ENCODE peak calls at places on chromosome 5, in eight cellular contexts. One of them, this sample, is unnamed.

GRCh38 chr5:59360130-59360555 is 533.4 kb downstream of the PDE4D start:
- DNase-seq in HL-60: no peak
- DNase-seq in right atrium auricular region: no peak
- DNase-seq in A549: peak; percentile 84
- DNase-seq in tibial artery: no peak
- DNase-seq in body of pancreas: no peak
- DNase-seq in kidney epithelial cell: no peak
- DNase-seq in vagina: no peak
- DNase-seq in this sample: no peak

GRCh38 chr5:14097998-14098471 is 45.1 kb upstream of the TRIO start:
- DNase-seq in HL-60: no peak
- DNase-seq in right atrium auricular region: no peak
- DNase-seq in A549: no peak
- DNase-seq in tibial artery: no peak
- DNase-seq in body of pancreas: no peak
- DNase-seq in kidney epithelial cell: no peak
- DNase-seq in vagina: no peak
- DNase-seq in this sample: peak; percentile 91

GRCh38 chr5:53942724-53943123 is 367.6 kb downstream of the ARL15 start:
- DNase-seq in HL-60: no peak
- DNase-seq in right atrium auricular region: peak; percentile 62
- DNase-seq in A549: peak; percentile 19
- DNase-seq in tibial artery: no peak
- DNase-seq in body of pancreas: peak; percentile 3
- DNase-seq in kidney epithelial cell: no peak
- DNase-seq in vagina: no peak
- DNase-seq in this sample: no peak

GRCh38 chr5:80249876-80250275 is 6.0 kb downstream of the SERINC5 start:
- DNase-seq in HL-60: no peak
- DNase-seq in right atrium auricular region: no peak
- DNase-seq in A549: no peak
- DNase-seq in tibial artery: no peak
- DNase-seq in body of pancreas: no peak
- DNase-seq in kidney epithelial cell: no peak
- DNase-seq in vagina: no peak
- DNase-seq in this sample: no peak

GRCh38 chr5:154242964-154243376 is 52.4 kb downstream of the GALNT10 start:
- DNase-seq in HL-60: no peak
- DNase-seq in right atrium auricular region: no peak
- DNase-seq in A549: no peak
- DNase-seq in tibial artery: no peak
- DNase-seq in body of pancreas: no peak
- DNase-seq in kidney epithelial cell: no peak
- DNase-seq in vagina: no peak
- DNase-seq in this sample: no peak

GRCh38 chr5:119743927-119744326 is 114.6 kb downstream of the FAM170A start:
- DNase-seq in HL-60: peak; percentile 0
- DNase-seq in right atrium auricular region: no peak
- DNase-seq in A549: peak; percentile 65
- DNase-seq in tibial artery: no peak
- DNase-seq in body of pancreas: peak; percentile 52
- DNase-seq in kidney epithelial cell: peak; percentile 4
- DNase-seq in vagina: no peak
- DNase-seq in this sample: no peak

GRCh38 chr5:73994963-73995362 is 369.0 kb downstream of the ARHGEF28 start:
- DNase-seq in HL-60: no peak
- DNase-seq in right atrium auricular region: no peak
- DNase-seq in A549: no peak
- DNase-seq in tibial artery: no peak
- DNase-seq in body of pancreas: no peak
- DNase-seq in kidney epithelial cell: no peak
- DNase-seq in vagina: no peak
- DNase-seq in this sample: no peak

GRCh38 chr5:113058706-113059226 is 82.2 kb downstream of the DCP2 start:
- DNase-seq in HL-60: no peak
- DNase-seq in right atrium auricular region: no peak
- DNase-seq in A549: no peak
- DNase-seq in tibial artery: no peak
- DNase-seq in body of pancreas: no peak
- DNase-seq in kidney epithelial cell: no peak
- DNase-seq in vagina: no peak
- DNase-seq in this sample: no peak

GRCh38 chr5:174612686-174613085 is 111.7 kb upstream of the MSX2 start:
- DNase-seq in HL-60: no peak
- DNase-seq in right atrium auricular region: no peak
- DNase-seq in A549: peak; percentile 66
- DNase-seq in tibial artery: no peak
- DNase-seq in body of pancreas: no peak
- DNase-seq in kidney epithelial cell: no peak
- DNase-seq in vagina: no peak
- DNase-seq in this sample: no peak

GRCh38 chr5:1547655-1548054 is 23.9 kb upstream of the LPCAT1 start:
- DNase-seq in HL-60: no peak
- DNase-seq in right atrium auricular region: peak; percentile 26
- DNase-seq in A549: no peak
- DNase-seq in tibial artery: no peak
- DNase-seq in body of pancreas: no peak
- DNase-seq in kidney epithelial cell: no peak
- DNase-seq in vagina: peak; percentile 70
- DNase-seq in this sample: no peak

GRCh38 chr5:149201121-149201637 is 59.9 kb downstream of the ABLIM3 start:
- DNase-seq in HL-60: no peak
- DNase-seq in right atrium auricular region: no peak
- DNase-seq in A549: no peak
- DNase-seq in tibial artery: no peak
- DNase-seq in body of pancreas: no peak
- DNase-seq in kidney epithelial cell: no peak
- DNase-seq in vagina: no peak
- DNase-seq in this sample: no peak

GRCh38 chr5:97840643-97841042 is 657.6 kb upstream of the RIOK2 start:
- DNase-seq in HL-60: no peak
- DNase-seq in right atrium auricular region: no peak
- DNase-seq in A549: no peak
- DNase-seq in tibial artery: no peak
- DNase-seq in body of pancreas: no peak
- DNase-seq in kidney epithelial cell: no peak
- DNase-seq in vagina: no peak
- DNase-seq in this sample: no peak

GRCh38 chr5:446864-447263 is 3.9 kb downstream of the EXOC3 start:
- DNase-seq in HL-60: peak; percentile 35
- DNase-seq in right atrium auricular region: no peak
- DNase-seq in A549: peak; percentile 60
- DNase-seq in tibial artery: no peak
- DNase-seq in body of pancreas: no peak
- DNase-seq in kidney epithelial cell: no peak
- DNase-seq in vagina: no peak
- DNase-seq in this sample: no peak

GRCh38 chr5:102778478-102778877 is 23.4 kb downstream of the PAM start:
- DNase-seq in HL-60: no peak
- DNase-seq in right atrium auricular region: no peak
- DNase-seq in A549: no peak
- DNase-seq in tibial artery: no peak
- DNase-seq in body of pancreas: no peak
- DNase-seq in kidney epithelial cell: no peak
- DNase-seq in vagina: no peak
- DNase-seq in this sample: peak; percentile 74

GRCh38 chr5:176410486-176411180 is 5.7 kb downstream of the CLTB start:
- DNase-seq in HL-60: no peak
- DNase-seq in right atrium auricular region: no peak
- DNase-seq in A549: no peak
- DNase-seq in tibial artery: peak; percentile 39
- DNase-seq in body of pancreas: no peak
- DNase-seq in kidney epithelial cell: no peak
- DNase-seq in vagina: no peak
- DNase-seq in this sample: no peak

GRCh38 chr5:141155540-141156374 is 5.9 kb downstream of the PCDHB6 start:
- DNase-seq in HL-60: no peak
- DNase-seq in right atrium auricular region: no peak
- DNase-seq in A549: peak; percentile 29
- DNase-seq in tibial artery: no peak
- DNase-seq in body of pancreas: no peak
- DNase-seq in kidney epithelial cell: no peak
- DNase-seq in vagina: no peak
- DNase-seq in this sample: no peak

GRCh38 chr5:16733597-16733996 is 116.8 kb upstream of the RETREG1 start:
- DNase-seq in HL-60: no peak
- DNase-seq in right atrium auricular region: no peak
- DNase-seq in A549: no peak
- DNase-seq in tibial artery: no peak
- DNase-seq in body of pancreas: no peak
- DNase-seq in kidney epithelial cell: no peak
- DNase-seq in vagina: no peak
- DNase-seq in this sample: no peak

GRCh38 chr5:52783226-52783959 is 4.3 kb upstream of the ITGA1 start:
- DNase-seq in HL-60: no peak
- DNase-seq in right atrium auricular region: no peak
- DNase-seq in A549: no peak
- DNase-seq in tibial artery: peak; percentile 85
- DNase-seq in body of pancreas: no peak
- DNase-seq in kidney epithelial cell: no peak
- DNase-seq in vagina: no peak
- DNase-seq in this sample: no peak

GRCh38 chr5:170627271-170627670 is 123.5 kb downstream of the KCNIP1 start:
- DNase-seq in HL-60: no peak
- DNase-seq in right atrium auricular region: no peak
- DNase-seq in A549: no peak
- DNase-seq in tibial artery: peak; percentile 38
- DNase-seq in body of pancreas: no peak
- DNase-seq in kidney epithelial cell: no peak
- DNase-seq in vagina: no peak
- DNase-seq in this sample: no peak

DNA sequence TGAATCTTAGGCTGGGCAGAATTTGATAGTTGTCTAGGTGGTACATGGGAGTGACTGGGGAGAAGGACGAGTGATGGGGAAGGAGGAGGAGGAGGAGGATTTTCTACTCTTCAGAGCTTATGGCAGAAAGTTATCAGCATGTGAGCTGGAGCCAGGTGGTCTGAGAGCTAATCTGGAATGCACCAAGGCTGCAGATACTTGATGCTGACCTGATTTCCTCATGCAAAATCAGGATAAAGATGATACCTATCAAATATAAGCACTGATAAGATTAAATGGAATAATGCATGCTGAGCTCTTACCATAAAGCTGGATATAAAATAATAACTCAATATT is 250.4 kb downstream of the SEMA5A start:
- DNase-seq in HL-60: no peak
- DNase-seq in right atrium auricular region: no peak
- DNase-seq in A549: no peak
- DNase-seq in tibial artery: no peak
- DNase-seq in body of pancreas: no peak
- DNase-seq in kidney epithelial cell: no peak
- DNase-seq in vagina: no peak
- DNase-seq in this sample: no peak
- H3K4me3 ChIP-seq in HL-60: no peak overlapping the region
- H3K4me3 ChIP-seq in right atrium auricular region: no peak overlapping the region
- H3K4me3 ChIP-seq in A549: no peak overlapping the region
- H3K4me3 ChIP-seq in tibial artery: no peak overlapping the region
- H3K4me3 ChIP-seq in body of pancreas: no peak overlapping the region
- H3K4me3 ChIP-seq in kidney epithelial cell: no peak overlapping the region
- H3K4me3 ChIP-seq in vagina: no peak overlapping the region
- H3K4me3 ChIP-seq in this sample: no peak overlapping the region

GRCh38 chr5:67496051-67496450 is 299.5 kb upstream of the CD180 start:
- DNase-seq in HL-60: no peak
- DNase-seq in right atrium auricular region: no peak
- DNase-seq in A549: no peak
- DNase-seq in tibial artery: no peak
- DNase-seq in body of pancreas: no peak
- DNase-seq in kidney epithelial cell: no peak
- DNase-seq in vagina: no peak
- DNase-seq in this sample: no peak

GRCh38 chr5:67495072-67495471 is 298.5 kb upstream of the CD180 start:
- DNase-seq in HL-60: no peak
- DNase-seq in right atrium auricular region: no peak
- DNase-seq in A549: no peak
- DNase-seq in tibial artery: no peak
- DNase-seq in body of pancreas: no peak
- DNase-seq in kidney epithelial cell: no peak
- DNase-seq in vagina: no peak
- DNase-seq in this sample: no peak

GRCh38 chr5:67494186-67494842 is 297.7 kb upstream of the CD180 start:
- DNase-seq in HL-60: no peak
- DNase-seq in right atrium auricular region: no peak
- DNase-seq in A549: no peak
- DNase-seq in tibial artery: no peak
- DNase-seq in body of pancreas: no peak
- DNase-seq in kidney epithelial cell: no peak
- DNase-seq in vagina: no peak
- DNase-seq in this sample: no peak

GRCh38 chr5:67490543-67491321 is 294.1 kb upstream of the CD180 start:
- DNase-seq in HL-60: no peak
- DNase-seq in right atrium auricular region: no peak
- DNase-seq in A549: no peak
- DNase-seq in tibial artery: no peak
- DNase-seq in body of pancreas: no peak
- DNase-seq in kidney epithelial cell: no peak
- DNase-seq in vagina: no peak
- DNase-seq in this sample: no peak

GRCh38 chr5:67493676-67494075 is 297.1 kb upstream of the CD180 start:
- DNase-seq in HL-60: no peak
- DNase-seq in right atrium auricular region: no peak
- DNase-seq in A549: peak; percentile 26
- DNase-seq in tibial artery: peak; percentile 73
- DNase-seq in body of pancreas: peak; percentile 29
- DNase-seq in kidney epithelial cell: no peak
- DNase-seq in vagina: no peak
- DNase-seq in this sample: no peak
- TF ChIP-seq CTCF in HL-60: no peak
- TF ChIP-seq CTCF in right atrium auricular region: no peak
- TF ChIP-seq CTCF in A549: no peak
- TF ChIP-seq CTCF in tibial artery: peak; percentile 38
- TF ChIP-seq CTCF in body of pancreas: no peak
- TF ChIP-seq CTCF in kidney epithelial cell: peak; percentile 11
- TF ChIP-seq CTCF in vagina: no peak
- TF ChIP-seq CTCF in this sample: peak; percentile 24

DNA sequence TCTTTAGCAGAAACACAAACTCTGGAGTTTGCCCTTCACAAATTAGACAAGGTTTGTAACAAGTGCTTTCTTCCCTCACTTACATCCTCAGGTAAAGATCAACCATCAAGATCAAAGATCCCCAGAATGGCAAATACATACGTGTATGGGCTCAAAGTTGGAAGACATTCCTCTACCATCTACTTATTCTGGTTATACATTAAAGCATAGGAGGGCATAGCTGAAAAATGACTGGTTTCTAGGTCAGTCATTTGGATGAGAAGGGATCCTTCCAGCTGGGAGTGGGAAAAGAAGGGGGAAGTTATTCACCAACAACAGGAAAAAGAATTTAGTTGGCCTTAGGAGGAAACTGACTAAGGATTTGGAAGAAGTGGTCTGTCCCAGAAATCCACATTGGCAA is 1.9 kb downstream of the DAB2 start:
- DNase-seq in HL-60: no peak
- DNase-seq in right atrium auricular region: no peak
- DNase-seq in A549: no peak
- DNase-seq in tibial artery: no peak
- DNase-seq in body of pancreas: no peak
- DNase-seq in kidney epithelial cell: no peak
- DNase-seq in vagina: no peak
- DNase-seq in this sample: no peak
- H3K4me3 ChIP-seq in HL-60: no peak overlapping the region
- H3K4me3 ChIP-seq in right atrium auricular region: peak overlapping the region; percentile 47
- H3K4me3 ChIP-seq in A549: no peak overlapping the region
- H3K4me3 ChIP-seq in tibial artery: peak overlapping the region; percentile 72
- H3K4me3 ChIP-seq in body of pancreas: no peak overlapping the region
- H3K4me3 ChIP-seq in kidney epithelial cell: peak overlapping the region; percentile 12
- H3K4me3 ChIP-seq in vagina: peak overlapping the region; percentile 57
- H3K4me3 ChIP-seq in this sample: peak overlapping the region; percentile 73

GRCh38 chr5:120803282-120803681 is 339.2 kb downstream of the PRR16 start:
- DNase-seq in HL-60: no peak
- DNase-seq in right atrium auricular region: no peak
- DNase-seq in A549: no peak
- DNase-seq in tibial artery: no peak
- DNase-seq in body of pancreas: no peak
- DNase-seq in kidney epithelial cell: no peak
- DNase-seq in vagina: no peak
- DNase-seq in this sample: no peak
- TF ChIP-seq CTCF in HL-60: no peak
- TF ChIP-seq CTCF in right atrium auricular region: peak; percentile 14
- TF ChIP-seq CTCF in A549: peak; percentile 30
- TF ChIP-seq CTCF in tibial artery: peak; percentile 19
- TF ChIP-seq CTCF in body of pancreas: no peak
- TF ChIP-seq CTCF in kidney epithelial cell: peak; percentile 2
- TF ChIP-seq CTCF in vagina: no peak
- TF ChIP-seq CTCF in this sample: no peak

This sample was measured in BJ.